ENCODE peak calls at places on chromosomes 13 and 19, in six cellular contexts. N, G, T, U, P and L are unnamed samples.

GRCh38 chr13:109595466-109595865 is 190.9 kb downstream of the IRS2 start:
- DNase-seq in N (no peak), G (no peak), T (no peak), U (no peak), P (no peak), L (no peak)

GRCh38 chr13:43303040-43303729 is 279.8 kb downstream of the DNAJC15 start:
- DNase-seq in N (peak), G (peak), T (peak), U (no peak), P (peak), L (no peak)

GRCh38 chr13:51502206-51502651 is 49.4 kb upstream of the INTS6 start:
- DNase-seq in N (no peak), G (no peak), T (no peak), U (no peak), P (no peak), L (no peak)

GRCh38 chr19:9381367-9381785 is 18.6 kb downstream of the ZNF177 start:
- DNase-seq in N (no peak), G (no peak), T (no peak), U (no peak), P (no peak), L (no peak)

GRCh38 chr19:18763674-18764590 is 27.2 kb downstream of the COMP start:
- DNase-seq in N (peak), G (no peak), T (no peak), U (no peak), P (no peak), L (no peak)

GRCh38 chr19:19137556-19138109 is 645 bp downstream of the TMEM161A start:
- DNase-seq in N (no peak), G (no peak), T (no peak), U (no peak), P (no peak), L (no peak)

GRCh38 chr19:28705008-28705407 is 507.9 kb downstream of the UQCRFS1 start:
- DNase-seq in N (peak), G (no peak), T (no peak), U (no peak), P (no peak), L (no peak)

GRCh38 chr19:42323852-42324654 is 1.4 kb upstream of the MEGF8 start:
- DNase-seq in N (no peak), G (no peak), T (no peak), U (peak), P (no peak), L (no peak)

GRCh38 chr19:2021453-2022140 is 6.1 kb upstream of the BTBD2 start:
- DNase-seq in N (no peak), G (no peak), T (no peak), U (no peak), P (no peak), L (no peak)

GRCh38 chr19:38417544-38418506 is 8.2 kb downstream of the RASGRP4 start:
- DNase-seq in N (peak), G (no peak), T (peak), U (peak), P (peak), L (no peak)

GRCh38 chr19:3607398-3608078 is 863 bp upstream of the TBXA2R start:
- DNase-seq in N (no peak), G (peak), T (peak), U (no peak), P (peak), L (no peak)

GRCh38 chr13:99046851-99047250 is 69.0 kb upstream of the DOCK9 start:
- DNase-seq in N (no peak), G (no peak), T (no peak), U (no peak), P (no peak), L (no peak)

GRCh38 chr13:108915095-108915633 is 285.8 kb downstream of the MYO16 start:
- DNase-seq in N (peak), G (no peak), T (no peak), U (no peak), P (no peak), L (no peak)

GRCh38 chr13:98386632-98387031 is 190.3 kb downstream of the STK24 start:
- DNase-seq in N (no peak), G (no peak), T (no peak), U (no peak), P (no peak), L (no peak)

GRCh38 chr13:36038785-36039415 is 92.3 kb downstream of the DCLK1 start:
- DNase-seq in N (no peak), G (no peak), T (no peak), U (no peak), P (no peak), L (no peak)

GRCh38 chr13:97422118-97423054 is 11.6 kb upstream of the RAP2A start:
- DNase-seq in N (no peak), G (no peak), T (no peak), U (no peak), P (no peak), L (no peak)

DNA sequence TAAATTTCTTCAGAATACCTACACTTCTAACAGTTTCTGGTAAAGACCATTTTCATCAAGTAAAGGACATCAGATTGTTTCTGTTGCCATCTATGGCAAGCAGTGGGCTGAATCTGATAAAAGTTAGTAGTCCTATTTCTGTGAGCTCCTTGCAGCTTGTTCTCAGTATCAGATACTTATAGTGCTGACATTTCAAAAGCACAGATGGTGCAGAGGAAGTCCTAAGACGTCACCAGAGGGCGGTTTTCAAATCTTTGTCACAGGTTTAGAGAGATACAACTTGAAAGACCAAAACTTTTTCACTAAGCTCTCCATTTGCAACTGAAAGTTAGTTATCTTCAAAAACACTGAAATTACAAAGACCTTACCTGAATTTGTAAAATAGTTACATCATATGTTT is 719.8 kb downstream of the SLITRK1 start:
- DNase-seq in N (no peak), G (no peak), T (no peak), U (no peak), P (no peak), L (no peak)
- TF ChIP-seq CTCF in N (no peak), G (no peak), T (no peak), U (no peak), P (no peak), L (no peak)

GRCh38 chr19:49987159-49987698 is 26.3 kb upstream of the SIGLEC11 start:
- DNase-seq in N (peak), G (peak), T (peak), U (peak), P (peak), L (peak)
- TF ChIP-seq CTCF in N (no peak), G (peak), T (peak), U (no peak), P (peak), L (no peak)

GRCh38 chr19:7199613-7200533 is 94.3 kb downstream of the INSR start:
- DNase-seq in N (no peak), G (no peak), T (no peak), U (no peak), P (no peak), L (no peak)

GRCh38 chr19:7197169-7197759 is 97.0 kb downstream of the INSR start:
- DNase-seq in N (peak), G (peak), T (peak), U (peak), P (peak), L (peak)

GRCh38 chr19:7196721-7197168 is 97.5 kb downstream of the INSR start:
- DNase-seq in N (no peak), G (peak), T (no peak), U (no peak), P (no peak), L (no peak)

GRCh38 chr19:7200739-7201138 is 93.5 kb downstream of the INSR start:
- DNase-seq in N (no peak), G (no peak), T (no peak), U (no peak), P (no peak), L (no peak)

GRCh38 chr19:7197760-7198696 is 96.2 kb downstream of the INSR start:
- DNase-seq in N (peak), G (peak), T (peak), U (peak), P (peak), L (peak)
- TF ChIP-seq CTCF in N (no peak), G (peak), T (peak), U (no peak), P (peak), L (no peak)

DNA sequence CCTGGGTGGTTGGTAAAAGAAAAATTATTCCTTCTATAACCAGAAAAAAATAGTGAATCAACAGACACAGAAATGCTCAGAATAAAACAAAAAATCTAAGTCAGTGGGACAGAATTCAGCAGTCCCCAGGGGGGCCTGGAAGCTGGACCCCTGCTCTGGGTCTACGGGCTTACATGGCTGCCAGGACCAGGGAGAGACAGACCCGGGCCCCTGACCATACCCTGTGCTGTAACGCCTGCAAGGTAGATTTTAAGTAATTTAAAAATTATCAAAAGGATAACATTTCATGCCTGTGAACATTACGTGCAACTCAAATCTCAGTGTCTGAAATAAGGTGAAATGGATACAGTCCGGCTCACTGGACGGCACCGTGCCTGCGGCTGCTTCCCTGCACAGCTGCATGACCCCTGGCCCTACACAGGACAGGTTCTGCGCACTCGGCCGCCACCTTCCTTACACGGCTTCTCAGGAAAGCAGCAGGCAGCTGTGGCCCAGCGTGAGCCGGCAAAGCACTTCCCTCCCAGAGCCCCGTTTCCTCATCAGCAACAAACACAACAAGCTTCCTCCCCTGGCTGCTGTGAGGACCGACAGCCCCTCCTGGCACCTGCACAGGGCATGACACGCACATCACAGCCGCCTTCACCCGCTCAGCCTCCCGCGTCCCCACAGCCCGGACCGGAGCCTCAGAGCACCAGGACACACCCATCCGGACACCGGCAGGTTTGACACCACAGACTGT is 22.2 kb downstream of the RASA3 start:
- DNase-seq in N (no peak), G (peak), T (no peak), U (peak), P (no peak), L (peak)
- TF ChIP-seq CTCF in N (no peak), G (no peak), T (peak), U (no peak), P (no peak), L (peak)

GRCh38 chr19:5522106-5522505 is 45.6 kb downstream of the TINCR start:
- DNase-seq in N (no peak), G (no peak), T (no peak), U (no peak), P (no peak), L (no peak)

GRCh38 chr19:5530701-5531100 is 37.1 kb downstream of the TINCR start:
- DNase-seq in N (no peak), G (no peak), T (no peak), U (no peak), P (no peak), L (no peak)

DNA sequence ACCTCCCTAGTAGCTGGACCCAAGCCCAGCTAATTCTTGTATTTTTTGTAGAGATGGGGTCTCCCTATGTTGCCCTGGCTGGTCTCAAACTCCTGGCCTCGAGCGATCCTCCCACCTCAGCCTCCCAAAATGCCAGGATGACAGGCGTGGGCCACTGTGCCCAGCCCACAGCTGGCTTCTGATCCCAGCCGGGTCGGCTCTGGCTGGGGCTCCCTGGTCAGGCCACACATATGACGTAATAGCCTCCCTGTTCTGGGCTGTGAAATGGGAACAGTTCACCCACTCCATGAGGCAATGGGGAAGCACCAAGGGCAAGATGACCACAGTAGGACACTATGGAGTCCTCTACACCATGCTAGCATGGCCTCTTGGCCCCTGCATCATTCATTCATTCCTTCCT is 41.1 kb downstream of the TINCR start:
- DNase-seq in N (no peak), G (no peak), T (no peak), U (no peak), P (no peak), L (no peak)
- TF ChIP-seq CTCF in N (no peak), G (no peak), T (no peak), U (no peak), P (no peak), L (no peak)